ENCODE peak calls at places on chromosomes 3 and 15, in seven cellular contexts. W is HCT116, J is WTC11, N is HepG2, U is GM12878, I is H1, C is K562. M is an unnamed sample.

GRCh38 chr3:46959169-46959515 is 17.4 kb downstream of the CCDC12 start:
- DNase-seq in W (no peak), J (no peak), N (no peak), U (no peak), I (no peak), C (no peak), M (no peak)

GRCh38 chr3:48128779-48129178 is 59.4 kb downstream of the CDC25A start:
- DNase-seq in W (no peak), J (no peak), N (no peak), U (no peak), I (no peak), C (no peak), M (no peak)

GRCh38 chr15:55708720-55709119 is 34.2 kb downstream of the PRTG start:
- DNase-seq in W (no peak), J (no peak), N (peak), U (no peak), I (no peak), C (no peak), M (no peak)

GRCh38 chr3:47613723-47614122 is 35.1 kb upstream of the CSPG5 start:
- DNase-seq in W (no peak), J (no peak), N (no peak), U (no peak), I (no peak), C (no peak), M (no peak)

GRCh38 chr3:115062009-115062408 is 85.1 kb downstream of the ZBTB20 start:
- DNase-seq in W (no peak), J (no peak), N (no peak), U (no peak), I (no peak), C (no peak), M (no peak)

GRCh38 chr3:11059090-11059798 is 66.7 kb downstream of the SLC6A1 start:
- DNase-seq in W (peak), J (peak), N (peak), U (no peak), I (peak), C (peak), M (peak)

GRCh38 chr3:133598405-133598804 is 24.9 kb downstream of the CDV3 start:
- DNase-seq in W (no peak), J (no peak), N (no peak), U (no peak), I (no peak), C (no peak), M (no peak)

GRCh38 chr3:174332413-174332812 is 526.7 kb upstream of the NAALADL2 start:
- DNase-seq in W (no peak), J (no peak), N (no peak), U (no peak), I (no peak), C (no peak), M (no peak)

GRCh38 chr3:67947808-67948508 is 293.5 kb upstream of the SUCLG2 start:
- DNase-seq in W (no peak), J (peak), N (peak), U (no peak), I (peak), C (no peak), M (no peak)

GRCh38 chr3:34183581-34184313 is 385.3 kb downstream of the PDCD6IP start:
- DNase-seq in W (no peak), J (peak), N (no peak), U (no peak), I (no peak), C (no peak), M (no peak)

GRCh38 chr15:71725215-71725955 is 85.0 kb upstream of the NR2E3 start:
- DNase-seq in W (no peak), J (no peak), N (no peak), U (no peak), I (no peak), C (no peak), M (no peak)

GRCh38 chr3:169847896-169848295 is 21.8 kb downstream of the LRRC31 start:
- DNase-seq in W (no peak), J (no peak), N (no peak), U (no peak), I (no peak), C (no peak), M (no peak)

GRCh38 chr15:51634591-51635198 is 12.1 kb upstream of the DMXL2 start:
- DNase-seq in W (no peak), J (no peak), N (no peak), U (no peak), I (no peak), C (no peak), M (no peak)

GRCh38 chr3:24446032-24446431 is 48.6 kb downstream of the THRB start:
- DNase-seq in W (no peak), J (no peak), N (no peak), U (no peak), I (no peak), C (no peak), M (no peak)

GRCh38 chr15:51085764-51086163 is 8.9 kb downstream of the TNFAIP8L3 start:
- DNase-seq in W (no peak), J (no peak), N (no peak), U (no peak), I (no peak), C (no peak), M (no peak)

GRCh38 chr3:169886671-169887070 is 16.9 kb upstream of the LRRC31 start:
- DNase-seq in W (no peak), J (no peak), N (no peak), U (no peak), I (no peak), C (no peak), M (no peak)

GRCh38 chr15:64024172-64025050 is 21.9 kb downstream of the DAPK2 start:
- DNase-seq in W (no peak), J (peak), N (no peak), U (no peak), I (no peak), C (no peak), M (no peak)

GRCh38 chr15:64029633-64030032 is 16.7 kb downstream of the DAPK2 start:
- DNase-seq in W (no peak), J (no peak), N (no peak), U (no peak), I (no peak), C (no peak), M (no peak)

GRCh38 chr15:64032327-64032726 is 14.0 kb downstream of the DAPK2 start:
- DNase-seq in W (no peak), J (no peak), N (no peak), U (no peak), I (no peak), C (no peak), M (no peak)

GRCh38 chr15:64030123-64030522 is 16.2 kb downstream of the DAPK2 start:
- DNase-seq in W (no peak), J (no peak), N (no peak), U (no peak), I (no peak), C (no peak), M (no peak)

DNA sequence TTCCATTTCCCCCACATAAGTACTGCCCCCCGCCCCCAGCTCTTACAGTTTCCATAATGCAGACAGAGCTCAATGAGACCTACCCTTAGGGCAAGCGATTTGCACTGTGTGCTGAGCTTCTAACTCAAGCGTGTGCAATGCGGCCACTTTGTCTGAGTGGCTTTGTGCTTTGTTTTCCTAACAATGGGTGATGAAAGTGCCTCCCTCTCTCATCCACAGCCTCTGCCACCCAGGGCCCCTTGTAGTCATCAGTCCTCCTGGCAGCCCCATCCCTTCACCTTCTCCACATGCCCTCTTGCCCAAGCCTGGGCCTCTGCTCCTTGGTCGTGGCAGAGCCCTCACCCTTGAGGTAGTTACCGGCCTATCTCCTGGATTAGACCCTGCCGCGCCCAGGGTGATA is 17.2 kb downstream of the DAPK2 start:
- DNase-seq in W (no peak), J (no peak), N (no peak), U (no peak), I (no peak), C (no peak), M (no peak)
- TF ChIP-seq SP1 in W (no peak), J (no peak), N (no peak), U (no peak), I (no peak), C (no peak), M (no peak)

GRCh38 chr3:5499404-5499803 is 311.9 kb downstream of the EDEM1 start:
- DNase-seq in W (no peak), J (no peak), N (no peak), U (peak), I (no peak), C (no peak), M (no peak)
- TF ChIP-seq SP1 in W (no peak), J (no peak), N (no peak), U (no peak), I (no peak), C (no peak), M (no peak)

DNA sequence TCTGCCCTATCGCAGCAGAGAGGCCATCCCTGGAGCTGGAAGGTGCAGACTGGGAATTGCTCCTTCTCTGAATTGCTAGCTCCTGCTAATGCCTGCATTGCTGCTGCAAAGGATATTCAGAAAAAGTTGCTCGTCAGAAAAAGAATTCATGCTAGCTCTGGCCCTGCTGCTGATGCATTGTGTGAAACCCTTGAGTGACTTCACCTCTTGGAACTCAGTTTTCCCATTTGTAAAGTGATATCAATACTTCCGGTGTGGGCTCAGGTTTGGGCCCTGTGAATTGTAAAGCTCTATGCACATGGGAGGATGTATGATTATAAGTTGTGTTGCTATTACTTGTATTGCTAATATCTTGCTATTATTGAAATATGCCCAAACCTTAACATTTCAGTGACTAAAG is 11.4 kb downstream of the SQOR start:
- DNase-seq in W (no peak), J (no peak), N (no peak), U (no peak), I (no peak), C (no peak), M (no peak)
- TF ChIP-seq SP1 in W (no peak), J (no peak), N (no peak), U (no peak), I (no peak), C (no peak), M (no peak)

GRCh38 chr3:38581774-38582173 is 67.7 kb downstream of the SCN5A start:
- DNase-seq in W (no peak), J (no peak), N (no peak), U (no peak), I (peak), C (no peak), M (no peak)
- TF ChIP-seq SP1 in W (no peak), J (no peak), N (no peak), U (no peak), I (no peak), C (no peak), M (no peak)

GRCh38 chr3:129054605-129055104 is 5.9 kb upstream of the GP9 start:
- DNase-seq in W (no peak), J (no peak), N (peak), U (no peak), I (no peak), C (peak), M (no peak)
- TF ChIP-seq SP1 in W (no peak), J (no peak), N (no peak), U (no peak), I (no peak), C (no peak), M (no peak)

GRCh38 chr15:88880944-88881740 is 14.2 kb downstream of the HAPLN3 start:
- DNase-seq in W (no peak), J (no peak), N (no peak), U (no peak), I (no peak), C (no peak), M (no peak)

GRCh38 chr15:88877906-88878305 is 17.4 kb downstream of the HAPLN3 start:
- DNase-seq in W (no peak), J (no peak), N (no peak), U (no peak), I (no peak), C (no peak), M (no peak)

GRCh38 chr15:88881781-88882180 is 13.6 kb downstream of the HAPLN3 start:
- DNase-seq in W (no peak), J (no peak), N (no peak), U (no peak), I (no peak), C (no peak), M (no peak)

GRCh38 chr15:88877415-88877814 is 17.9 kb downstream of the HAPLN3 start:
- DNase-seq in W (no peak), J (no peak), N (no peak), U (no peak), I (no peak), C (no peak), M (no peak)

GRCh38 chr15:88878720-88879184 is 16.6 kb downstream of the HAPLN3 start:
- DNase-seq in W (no peak), J (peak), N (peak), U (no peak), I (peak), C (peak), M (peak)
- TF ChIP-seq SP1 in W (no peak), J (no peak), N (no peak), U (no peak), I (no peak), C (no peak), M (no peak)

GRCh38 chr3:171804618-171805389 is 5.5 kb downstream of the PLD1 start:
- DNase-seq in W (no peak), J (no peak), N (no peak), U (no peak), I (no peak), C (no peak), M (no peak)

GRCh38 chr3:171803044-171803443 is 7.2 kb downstream of the PLD1 start:
- DNase-seq in W (no peak), J (no peak), N (no peak), U (no peak), I (no peak), C (no peak), M (no peak)

GRCh38 chr3:171802601-171802956 is 7.7 kb downstream of the PLD1 start:
- DNase-seq in W (no peak), J (no peak), N (no peak), U (peak), I (no peak), C (no peak), M (no peak)

GRCh38 chr3:171799501-171799900 is 10.8 kb downstream of the PLD1 start:
- DNase-seq in W (no peak), J (no peak), N (no peak), U (no peak), I (no peak), C (no peak), M (no peak)

DNA sequence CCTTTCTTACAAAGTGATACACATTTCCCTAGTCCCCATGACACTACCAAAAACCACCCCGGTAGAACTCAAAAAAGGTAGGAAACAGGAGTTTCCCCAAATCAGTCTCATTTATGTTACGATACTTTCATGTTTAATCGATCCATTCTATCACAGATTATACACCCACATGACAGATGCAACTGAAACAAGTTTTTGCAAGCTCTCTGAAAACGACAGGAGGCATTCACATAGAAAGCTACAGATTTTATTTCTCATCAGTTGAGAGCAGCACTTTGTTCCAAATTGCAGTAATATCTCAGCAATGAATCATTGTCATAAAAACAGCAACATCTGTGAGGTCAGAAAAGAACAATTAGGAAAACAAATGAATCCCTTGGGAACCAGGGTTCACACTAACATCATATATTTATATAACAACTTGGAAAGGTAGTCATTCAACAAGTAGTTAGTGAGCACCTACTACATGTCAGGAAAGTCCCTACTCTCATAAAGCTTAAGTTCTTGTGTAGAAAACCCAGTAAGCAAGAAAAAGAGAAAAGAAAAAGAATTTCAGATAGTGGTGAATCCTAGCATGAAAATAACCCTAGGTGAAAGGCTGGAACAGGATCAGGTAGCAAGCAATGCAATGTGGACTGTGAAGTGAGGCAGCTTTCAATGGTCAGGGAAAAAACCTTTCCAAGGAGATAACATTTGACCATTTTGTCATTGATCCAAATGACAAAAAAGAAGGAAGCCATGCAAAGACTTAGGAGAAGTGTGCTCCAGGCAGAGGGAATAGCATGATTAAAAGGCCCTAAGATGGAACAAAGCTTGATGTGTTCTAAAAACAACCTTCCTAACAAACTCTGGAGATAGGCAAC is 8.3 kb downstream of the PLD1 start:
- DNase-seq in W (no peak), J (no peak), N (no peak), U (peak), I (no peak), C (no peak), M (no peak)
- TF ChIP-seq SP1 in W (peak), J (no peak), N (no peak), U (no peak), I (no peak), C (no peak), M (no peak)

DNA sequence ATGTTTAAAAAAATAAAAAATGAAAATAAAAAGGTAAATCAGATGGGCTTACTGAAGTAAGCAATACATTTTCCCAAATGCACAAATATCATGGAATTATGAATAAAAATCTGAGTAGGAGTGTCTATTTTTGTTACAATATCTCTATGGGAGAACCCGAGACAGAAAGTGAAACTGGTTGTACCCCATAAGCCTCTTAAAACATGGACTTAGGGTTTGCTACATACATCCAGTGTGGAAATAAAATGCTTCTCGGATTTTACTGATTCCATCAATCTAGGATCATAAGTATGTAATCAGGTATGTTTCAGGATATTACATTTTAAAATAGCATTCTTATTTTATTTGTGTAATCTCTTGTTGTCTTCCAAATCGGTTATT is 177.8 kb upstream of the CDIN1 start:
- DNase-seq in W (no peak), J (no peak), N (no peak), U (no peak), I (no peak), C (no peak), M (no peak)
- TF ChIP-seq SP1 in W (no peak), J (no peak), N (no peak), U (no peak), I (no peak), C (no peak), M (no peak)

GRCh38 chr15:101035611-101036010 is 116.5 kb downstream of the LRRK1 start:
- DNase-seq in W (no peak), J (no peak), N (no peak), U (peak), I (no peak), C (no peak), M (no peak)

GRCh38 chr15:101038327-101039003 is 119.3 kb downstream of the LRRK1 start:
- DNase-seq in W (no peak), J (no peak), N (no peak), U (no peak), I (no peak), C (no peak), M (no peak)

GRCh38 chr15:101039461-101039860 is 120.3 kb downstream of the LRRK1 start:
- DNase-seq in W (no peak), J (no peak), N (no peak), U (no peak), I (no peak), C (no peak), M (no peak)

GRCh38 chr15:101036189-101036588 is 117.0 kb downstream of the LRRK1 start:
- DNase-seq in W (no peak), J (no peak), N (no peak), U (no peak), I (no peak), C (no peak), M (no peak)

DNA sequence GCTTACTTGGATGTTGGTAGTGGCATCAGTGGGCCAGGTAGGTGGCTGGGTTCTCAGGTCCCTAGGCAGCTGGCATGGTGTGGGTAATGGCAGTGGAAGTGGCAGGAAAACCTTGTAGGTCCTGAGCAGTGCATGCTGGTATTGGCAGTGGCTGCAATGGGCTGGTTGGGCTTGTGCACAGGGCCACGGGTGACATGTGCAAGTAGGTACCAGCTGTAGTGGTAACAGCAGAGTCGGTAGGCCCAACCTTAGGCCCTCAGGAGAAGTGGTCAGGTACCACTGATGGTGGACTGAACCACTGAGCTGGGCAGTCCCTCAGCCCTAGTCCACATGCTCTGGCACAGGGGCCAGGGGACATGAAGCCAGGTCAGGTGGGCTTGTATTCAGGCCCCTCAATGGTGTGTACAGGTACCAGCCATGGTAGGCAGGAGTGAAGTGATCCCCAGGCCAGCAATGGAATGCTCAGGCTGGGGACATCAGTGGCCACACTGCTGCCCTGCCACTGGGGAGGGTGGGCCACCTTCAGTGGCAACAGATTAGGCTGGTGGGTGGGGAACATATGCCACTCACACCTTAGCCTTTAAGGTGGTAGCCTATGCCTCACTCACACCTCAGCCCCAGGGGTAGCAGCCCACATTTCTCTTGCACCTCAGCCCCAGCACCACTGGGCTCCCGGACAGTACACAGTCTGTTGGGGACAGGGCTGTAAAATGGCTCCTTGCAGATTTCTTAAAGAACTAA is 118.1 kb downstream of the LRRK1 start:
- DNase-seq in W (no peak), J (no peak), N (no peak), U (no peak), I (peak), C (no peak), M (no peak)
- TF ChIP-seq SP1 in W (no peak), J (no peak), N (no peak), U (no peak), I (no peak), C (no peak), M (no peak)